ENCODE peak calls at places on chromosomes 4 and X, in seven cellular contexts. H, D, X, R, S, A and Q are unnamed samples.

GRCh38 chrX:106608016-106608415 is 3.8 kb upstream of the RADX start:
- DNase-seq in D (no peak), H (no peak), S (no peak), A (no peak), R (no peak), X (no peak), Q (peak)

GRCh38 chrX:116413273-116413672 is 23.1 kb upstream of the SLC6A14 start:
- DNase-seq in H (no peak), X (no peak), S (no peak), A (no peak), R (no peak), D (no peak), Q (no peak)

GRCh38 chrX:8042304-8042703 is 115.1 kb upstream of the PNPLA4 start:
- DNase-seq in A (no peak), H (no peak), S (no peak), R (no peak), D (peak), X (no peak), Q (no peak)

GRCh38 chr4:70504733-70505132 is 13.6 kb upstream of the AMTN start:
- DNase-seq in S (no peak), H (no peak), D (no peak), X (no peak), A (no peak), R (no peak), Q (no peak)

GRCh38 chrX:46228389-46228788 is 316.8 kb downstream of the ZNF674 start:
- DNase-seq in X (no peak), H (no peak), D (no peak), A (no peak), R (no peak), S (no peak), Q (no peak)

GRCh38 chrX:23803931-23804381 is 21.0 kb downstream of the SAT1 start:
- DNase-seq in D (no peak), A (no peak), R (no peak), X (no peak), S (no peak), H (no peak), Q (no peak)

GRCh38 chr4:179114615-179115014 is 1672.4 kb upstream of the AGA start:
- DNase-seq in X (no peak), D (no peak), A (no peak), R (no peak), H (no peak), S (no peak), Q (no peak)

GRCh38 chr4:158444621-158445020 is 77.1 kb upstream of the RXFP1 start:
- DNase-seq in A (no peak), D (no peak), X (no peak), R (no peak), S (no peak), H (no peak), Q (no peak)

GRCh38 chr4:82984459-82984858 is 26.2 kb downstream of the LIN54 start:
- DNase-seq in H (no peak), A (no peak), D (peak), X (no peak), S (peak), R (peak), Q (no peak)

GRCh38 chr4:172601195-172601594 is 567.4 kb upstream of the GALNT7 start:
- DNase-seq in H (no peak), X (no peak), R (no peak), D (no peak), A (no peak), S (no peak), Q (no peak)

GRCh38 chr4:138399041-138399440 is 156.9 kb upstream of the SLC7A11 start:
- DNase-seq in R (no peak), H (no peak), A (no peak), S (no peak), D (no peak), X (no peak), Q (no peak)

GRCh38 chrX:9905288-9905687 is 61.9 kb upstream of the CLDN34 start:
- DNase-seq in X (no peak), S (no peak), R (no peak), H (no peak), D (no peak), A (no peak), Q (no peak)

GRCh38 chr4:29309050-29309449 is 1411.1 kb upstream of the PCDH7 start:
- DNase-seq in A (no peak), S (peak), X (no peak), H (no peak), R (no peak), D (no peak), Q (no peak)

GRCh38 chrX:55008571-55009358 is 8.6 kb downstream of the APEX2 start:
- DNase-seq in A (no peak), D (peak), R (no peak), X (no peak), S (peak), H (no peak), Q (no peak)

GRCh38 chr4:98747659-98748091 is 89.3 kb upstream of the TSPAN5 start:
- DNase-seq in A (no peak), D (no peak), S (no peak), H (no peak), X (no peak), R (no peak), Q (no peak)

GRCh38 chrX:40434947-40435346 is 145.8 kb upstream of the ATP6AP2 start:
- DNase-seq in H (no peak), S (no peak), R (no peak), D (peak), A (peak), X (no peak), Q (no peak)

GRCh38 chrX:45479835-45480422 is 279.3 kb upstream of the DIPK2B start:
- DNase-seq in H (no peak), A (no peak), R (no peak), X (no peak), D (no peak), S (peak), Q (no peak)

GRCh38 chr4:3073158-3074077 is 920 bp downstream of the HTT-AS start:
- DNase-seq in X (no peak), S (no peak), A (peak), R (peak), D (peak), H (peak), Q (no peak)

GRCh38 chr4:129355529-129355928 is 259.6 kb downstream of the C4orf33 start:
- DNase-seq in R (no peak), X (no peak), A (no peak), H (no peak), D (no peak), S (no peak), Q (no peak)

GRCh38 chrX:56804867-56805266 is 75.8 kb downstream of the NBDY start:
- DNase-seq in X (no peak), H (no peak), A (no peak), R (no peak), S (no peak), D (no peak), Q (no peak)

GRCh38 chr4:113358784-113359183 is 309.3 kb downstream of the ANK2 start:
- DNase-seq in R (no peak), H (no peak), X (no peak), D (peak), S (no peak), A (no peak), Q (no peak)

GRCh38 chr4:151000747-151001429 is 14.2 kb downstream of the LRBA start:
- DNase-seq in X (no peak), D (no peak), R (no peak), S (no peak), A (no peak), H (no peak), Q (no peak)

GRCh38 chr4:149830823-149831222 is 15.2 kb upstream of the IQCM start:
- DNase-seq in S (no peak), R (no peak), X (no peak), H (no peak), A (no peak), D (no peak), Q (no peak)

GRCh38 chr4:131002132-131002531 is 1906.2 kb downstream of the C4orf33 start:
- DNase-seq in H (no peak), D (no peak), S (no peak), X (no peak), R (no peak), A (no peak), Q (no peak)

GRCh38 chr4:137274404-137274803 is 257.9 kb downstream of the PCDH18 start:
- DNase-seq in A (no peak), S (no peak), H (no peak), X (no peak), R (no peak), D (no peak), Q (no peak)

GRCh38 chr4:185730387-185730786 is 81.6 kb downstream of the SORBS2 start:
- DNase-seq in R (no peak), S (no peak), H (peak), X (no peak), A (no peak), D (peak), Q (no peak)

GRCh38 chr4:65508169-65508568 is 162.1 kb downstream of the EPHA5 start:
- DNase-seq in S (no peak), H (no peak), R (no peak), D (no peak), A (no peak), X (no peak), Q (no peak)

GRCh38 chr4:75708218-75708691 is 16.1 kb upstream of the USO1 start:
- DNase-seq in H (peak), A (no peak), S (no peak), D (peak), R (peak), X (no peak), Q (peak)

GRCh38 chr4:122151982-122152698 is at the start of gene BLTP1:
- DNase-seq in D (peak), H (peak), S (peak), X (peak), R (peak), A (peak), Q (peak)

GRCh38 chr4:152937535-152938236 is 1.6 kb downstream of the FHDC1 start:
- DNase-seq in S (peak), R (no peak), A (peak), X (no peak), D (peak), H (peak), Q (peak)

GRCh38 chr4:123995939-123996338 is 599.3 kb downstream of the SPRY1 start:
- DNase-seq in A (no peak), D (no peak), S (peak), X (no peak), H (no peak), R (no peak), Q (no peak)

GRCh38 chr4:108636246-108636645 is 14.2 kb upstream of the OSTC start:
- DNase-seq in X (no peak), A (no peak), S (no peak), R (no peak), D (no peak), H (no peak), Q (no peak)